ENCODE peak calls at places on chromosomes 3 and 15, in six cellular contexts. N, C, J, X, E and I are unnamed samples.

GRCh38 chr3:69368129-69368741 is 17.7 kb downstream of the FRMD4B start:
- DNase-seq in C (peak), E (no peak), N (no peak), J (peak), X (peak), I (peak)

GRCh38 chr15:48914717-48915116 is 36.8 kb downstream of the EID1 start:
- DNase-seq in C (no peak), X (no peak), N (no peak), E (no peak), J (no peak), I (peak)

GRCh38 chr3:191646242-191646641 is 185.3 kb downstream of the PYDC2 start:
- DNase-seq in N (no peak), J (no peak), C (no peak), X (no peak), E (no peak), I (no peak)

GRCh38 chr15:96440978-96441377 is 110.5 kb downstream of the NR2F2 start:
- DNase-seq in C (no peak), X (no peak), E (no peak), N (no peak), J (no peak), I (no peak)

GRCh38 chr15:92843819-92844218 is 56.3 kb upstream of the CHD2 start:
- DNase-seq in C (no peak), X (no peak), N (no peak), J (no peak), E (no peak), I (no peak)

GRCh38 chr3:171061749-171062148 is 35.2 kb upstream of the SLC2A2 start:
- DNase-seq in X (no peak), E (no peak), N (no peak), C (no peak), J (no peak), I (no peak)

GRCh38 chr3:51945031-51945840 is 3.1 kb downstream of the PARP3 start:
- DNase-seq in X (no peak), N (no peak), E (no peak), J (no peak), C (no peak), I (no peak)

GRCh38 chr15:89115547-89115946 is 27.3 kb downstream of the ABHD2 start:
- DNase-seq in X (peak), J (no peak), C (no peak), E (no peak), N (no peak), I (no peak)

GRCh38 chr3:50164056-50164455 is 8.9 kb downstream of the SEMA3F start:
- DNase-seq in N (no peak), C (peak), J (peak), X (no peak), E (no peak), I (no peak)

GRCh38 chr3:179898024-179898423 is 138.7 kb downstream of the PEX5L start:
- DNase-seq in J (peak), N (no peak), E (peak), C (peak), X (peak), I (peak)

GRCh38 chr15:58331903-58332675 is 99.7 kb upstream of the LIPC start:
- DNase-seq in N (peak), X (peak), E (peak), C (peak), J (peak), I (peak)

GRCh38 chr3:49807427-49808114 is 4.5 kb downstream of the INKA1 start:
- DNase-seq in J (no peak), E (peak), N (no peak), C (no peak), X (peak), I (peak)

GRCh38 chr3:147361671-147362420 is 44.5 kb downstream of the ZIC4 start:
- DNase-seq in C (peak), X (peak), N (peak), J (peak), E (peak), I (peak)

GRCh38 chr3:156478931-156479330 is 76.0 kb downstream of the SSR3 start:
- DNase-seq in E (no peak), C (no peak), J (no peak), X (no peak), N (no peak), I (no peak)

GRCh38 chr3:194657439-194657838 is 14.6 kb downstream of the LSG1 start:
- DNase-seq in X (no peak), C (no peak), E (no peak), J (no peak), N (no peak), I (no peak)

GRCh38 chr3:147191795-147192385 is 214.5 kb downstream of the ZIC4 start:
- DNase-seq in E (peak), J (peak), C (peak), N (no peak), X (peak), I (peak)

GRCh38 chr3:6679510-6679909 is 181.4 kb upstream of the GRM7 start:
- DNase-seq in N (no peak), E (no peak), J (no peak), C (no peak), X (peak), I (peak)

GRCh38 chr3:45868213-45868612 is 18.1 kb upstream of the CCR9 start:
- DNase-seq in N (no peak), E (no peak), X (no peak), C (no peak), J (no peak), I (no peak)

GRCh38 chr15:67188551-67189218 is 65.8 kb downstream of the AAGAB start:
- DNase-seq in J (peak), C (peak), E (peak), X (no peak), N (no peak), I (no peak)

GRCh38 chr15:88012233-88012632 is 244.3 kb downstream of the NTRK3 start:
- DNase-seq in J (peak), X (no peak), N (no peak), E (no peak), C (no peak), I (no peak)

GRCh38 chr15:68819451-68820204 is 1.1 kb downstream of the ANP32A start:
- DNase-seq in C (peak), J (peak), N (peak), X (peak), E (peak), I (peak)

GRCh38 chr15:63420333-63420741 is 38.7 kb upstream of the CA12 start:
- DNase-seq in E (no peak), C (no peak), X (no peak), J (peak), N (no peak), I (peak)

GRCh38 chr3:52017467-52018065 is 21.9 kb upstream of the RPL29 start:
- DNase-seq in C (no peak), X (no peak), J (no peak), E (no peak), N (no peak), I (no peak)

GRCh38 chr3:187999821-188000220 is 154.1 kb upstream of the LPP start:
- DNase-seq in N (no peak), C (no peak), X (peak), E (no peak), J (no peak), I (no peak)

GRCh38 chr3:149489060-149489690 is 14.7 kb downstream of the TM4SF4 start:
- DNase-seq in J (peak), C (no peak), X (peak), E (peak), N (no peak), I (peak)

GRCh38 chr3:52225452-52226228 is at the start of gene TLR9:
- DNase-seq in X (peak), E (no peak), J (no peak), C (no peak), N (no peak), I (peak)

GRCh38 chr3:29601861-29602585 is 321.2 kb downstream of the RBMS3 start:
- DNase-seq in N (no peak), C (no peak), J (no peak), X (no peak), E (no peak), I (no peak)

GRCh38 chr3:157261000-157261399 is 101.1 kb upstream of the CCNL1 start:
- DNase-seq in J (peak), C (peak), E (no peak), N (no peak), X (no peak), I (peak)

GRCh38 chr15:41258706-41259471 is 27.8 kb downstream of the CHP1 start:
- DNase-seq in X (peak), E (no peak), J (no peak), N (no peak), C (peak), I (peak)

GRCh38 chr15:88382482-88382983 is 84.7 kb downstream of the MRPL46 start:
- DNase-seq in N (no peak), E (peak), C (no peak), J (peak), X (no peak), I (no peak)